ENCODE peak calls at places on chromosomes 7 and 10, in six cellular contexts. P is CD8-positive, alpha-beta T cell; Z is mammary epithelial cell; O is cardiac muscle cell; E is stomach; Y is kidney. X is an unnamed sample.
A peak's percentile ranks its signal among the peaks of the same experiment; 100 is the strongest.

GRCh38 chr10:114879541-114880158 is 58.1 kb downstream of the FHIP2A start:
- DNase-seq in P (peak; percentile 4), Z (no peak), O (peak; percentile 52), E (no peak), Y (no peak), X (no peak)

GRCh38 chr10:71638087-71638576 is 81.4 kb downstream of the C10orf105 start:
- DNase-seq in P (no peak), Z (no peak), O (no peak), E (peak; percentile 49), Y (no peak), X (no peak)

GRCh38 chr10:62426600-62426999 is 52.4 kb downstream of the ZNF365 start:
- DNase-seq in P (no peak), Z (no peak), O (no peak), E (no peak), Y (no peak), X (no peak)

GRCh38 chr10:29427667-29428066 is 138.8 kb downstream of the LYZL1 start:
- DNase-seq in P (no peak), Z (no peak), O (no peak), E (no peak), Y (no peak), X (no peak)

GRCh38 chr7:92964156-92964555 is 127.8 kb upstream of the CDK6 start:
- DNase-seq in P (no peak), Z (no peak), O (no peak), E (no peak), Y (no peak), X (no peak)

GRCh38 chr10:130127612-130128607 is 8.3 kb upstream of the GLRX3 start:
- DNase-seq in P (peak; percentile 34), Z (peak; percentile 66), O (peak; percentile 79), E (peak; percentile 57), Y (no peak), X (peak; percentile 47)

GRCh38 chr7:17939111-17939669 is 1.1 kb downstream of the SNX13 start:
- DNase-seq in P (no peak), Z (peak; percentile 66), O (no peak), E (no peak), Y (no peak), X (no peak)

GRCh38 chr7:101804642-101805401 is 12.6 kb upstream of the CUX1 start:
- DNase-seq in P (no peak), Z (peak; percentile 32), O (no peak), E (peak; percentile 30), Y (no peak), X (no peak)

GRCh38 chr7:73442903-73443542 is 9.4 kb downstream of the FZD9 start:
- DNase-seq in P (no peak), Z (no peak), O (no peak), E (peak; percentile 24), Y (no peak), X (no peak)

GRCh38 chr10:113329121-113329596 is 223.7 kb upstream of the HABP2 start:
- DNase-seq in P (no peak), Z (peak; percentile 27), O (no peak), E (no peak), Y (no peak), X (no peak)

GRCh38 chr7:55177589-55178261 is 158.9 kb downstream of the EGFR start:
- DNase-seq in P (no peak), Z (no peak), O (no peak), E (peak; percentile 70), Y (peak; percentile 82), X (no peak)

GRCh38 chr7:45400680-45401079 is 173.5 kb upstream of the ADCY1 start:
- DNase-seq in P (no peak), Z (peak; percentile 79), O (no peak), E (no peak), Y (no peak), X (no peak)

GRCh38 chr10:132678436-132679216 is 107.3 kb downstream of the NKX6-2 start:
- DNase-seq in P (no peak), Z (no peak), O (no peak), E (no peak), Y (peak; percentile 51), X (no peak)

GRCh38 chr10:116237260-116237659 is 35.7 kb downstream of the GFRA1 start:
- DNase-seq in P (no peak), Z (no peak), O (no peak), E (no peak), Y (no peak), X (no peak)

GRCh38 chr10:99374526-99374925 is 45.4 kb downstream of the CNNM1 start:
- DNase-seq in P (no peak), Z (no peak), O (no peak), E (no peak), Y (no peak), X (no peak)

GRCh38 chr7:56079450-56080185 is 13.1 kb downstream of the PHKG1 start:
- DNase-seq in P (no peak), Z (no peak), O (peak; percentile 30), E (peak; percentile 78), Y (peak; percentile 94), X (no peak)

GRCh38 chr10:125216897-125217296 is 56.5 kb upstream of the CTBP2 start:
- DNase-seq in P (no peak), Z (no peak), O (no peak), E (no peak), Y (no peak), X (no peak)

GRCh38 chr10:42769653-42770052 is 12.9 kb upstream of the BMS1 start:
- DNase-seq in P (no peak), Z (no peak), O (no peak), E (no peak), Y (no peak), X (no peak)

DNA sequence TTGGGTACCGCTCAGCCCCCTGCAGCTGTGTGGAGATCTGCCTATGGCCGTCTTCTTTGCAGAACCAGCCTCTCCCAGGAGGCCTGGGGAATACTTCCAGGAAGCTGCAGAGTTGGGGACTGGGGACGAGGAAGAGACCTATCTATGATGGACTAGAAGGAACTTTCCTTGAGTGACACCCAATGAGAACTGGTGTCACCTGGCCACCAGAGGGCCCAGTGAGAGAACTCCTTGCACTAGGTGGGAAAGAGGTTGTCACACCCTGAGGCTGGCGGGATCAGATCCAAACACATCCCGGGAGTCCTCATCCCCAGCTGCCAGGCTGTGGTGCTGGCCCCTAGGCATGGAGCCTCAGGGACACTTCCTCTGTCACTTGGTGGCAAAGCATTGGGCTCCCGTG is 4.9 kb upstream of the GRID2IP start:
- DNase-seq in P (no peak), Z (no peak), O (no peak), E (peak; percentile 27), Y (no peak), X (no peak)
- TF ChIP-seq CTCF in P (no peak), Z (no peak), O (no peak), E (no peak), Y (no peak), X (no peak)

DNA sequence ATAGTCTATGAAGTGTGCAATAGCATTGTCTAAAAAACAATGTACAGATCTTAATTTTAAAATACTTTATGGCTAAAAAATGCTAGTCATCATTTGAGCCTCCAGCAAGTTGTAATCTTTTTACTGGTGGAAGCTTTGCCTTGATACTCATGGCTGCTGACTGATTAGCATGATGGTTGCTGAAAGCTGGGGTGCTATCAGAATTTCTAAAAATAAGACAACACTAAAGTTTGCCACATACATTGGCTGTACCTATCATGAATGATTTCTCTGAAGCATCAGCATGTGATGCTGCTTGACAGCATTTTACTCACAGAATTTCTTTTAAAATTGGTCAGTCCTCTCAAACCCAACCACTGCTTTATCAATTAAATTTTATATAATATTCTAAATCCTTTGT is 101.5 kb upstream of the TMEM168 start:
- DNase-seq in P (no peak), Z (no peak), O (peak; percentile 7), E (no peak), Y (no peak), X (no peak)
- TF ChIP-seq CTCF in P (no peak), Z (no peak), O (no peak), E (no peak), Y (no peak), X (no peak)

GRCh38 chr10:111990734-111991133 is 192.8 kb downstream of the GPAM start:
- DNase-seq in P (no peak), Z (no peak), O (no peak), E (no peak), Y (no peak), X (no peak)
- TF ChIP-seq CTCF in P (no peak), Z (no peak), O (no peak), E (no peak), Y (no peak), X (peak; percentile 37)

GRCh38 chr10:102114861-102115618 is 5.1 kb downstream of the LDB1 start:
- DNase-seq in P (peak; percentile 80), Z (peak; percentile 85), O (peak; percentile 93), E (peak; percentile 92), Y (peak; percentile 96), X (peak; percentile 50)

GRCh38 chr10:102113261-102113955 is 6.8 kb downstream of the LDB1 start:
- DNase-seq in P (no peak), Z (peak; percentile 81), O (no peak), E (no peak), Y (no peak), X (no peak)

GRCh38 chr10:102111276-102111675 is 8.9 kb downstream of the LDB1 start:
- DNase-seq in P (no peak), Z (no peak), O (no peak), E (no peak), Y (no peak), X (no peak)

GRCh38 chr10:102113956-102114857 is 6.0 kb downstream of the LDB1 start:
- DNase-seq in P (no peak), Z (peak; percentile 31), O (peak; percentile 34), E (peak; percentile 33), Y (peak; percentile 78), X (no peak)

GRCh38 chr10:102112210-102112817 is 7.9 kb downstream of the LDB1 start:
- DNase-seq in P (no peak), Z (no peak), O (no peak), E (no peak), Y (no peak), X (no peak)
- TF ChIP-seq CTCF in P (no peak), Z (no peak), O (peak; percentile 31), E (no peak), Y (no peak), X (peak; percentile 18)

GRCh38 chr10:59724098-59724938 is 14.7 kb upstream of the SLC16A9 start:
- DNase-seq in P (no peak), Z (no peak), O (no peak), E (no peak), Y (no peak), X (no peak)

GRCh38 chr10:59720377-59720776 is 10.7 kb upstream of the SLC16A9 start:
- DNase-seq in P (no peak), Z (no peak), O (no peak), E (no peak), Y (no peak), X (no peak)

GRCh38 chr10:59718246-59718645 is 8.6 kb upstream of the SLC16A9 start:
- DNase-seq in P (no peak), Z (no peak), O (no peak), E (no peak), Y (no peak), X (peak; percentile 28)

DNA sequence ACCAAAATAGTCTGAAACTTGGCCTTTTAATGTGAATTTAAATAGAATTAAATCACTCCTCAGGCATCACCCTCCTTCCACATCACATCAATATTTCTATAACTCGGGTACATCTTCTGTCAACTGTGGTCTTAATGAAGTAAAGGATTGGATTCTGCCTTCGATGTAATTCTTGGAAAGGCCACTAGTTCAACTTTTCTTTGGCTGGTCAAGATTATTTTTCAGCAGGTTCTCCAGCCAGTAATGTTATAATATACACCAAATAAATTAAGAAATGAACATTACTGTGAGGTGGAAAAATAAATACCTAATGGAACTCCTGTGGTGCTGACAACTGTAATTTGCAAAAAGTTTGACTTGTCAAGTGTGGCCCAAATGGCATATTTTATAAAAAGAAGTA is 9.7 kb upstream of the SLC16A9 start:
- DNase-seq in P (no peak), Z (no peak), O (no peak), E (no peak), Y (no peak), X (no peak)
- TF ChIP-seq CTCF in P (no peak), Z (no peak), O (no peak), E (no peak), Y (no peak), X (no peak)

GRCh38 chr10:123535386-123535785 is 130.8 kb upstream of the GPR26 start:
- DNase-seq in P (no peak), Z (no peak), O (no peak), E (no peak), Y (no peak), X (no peak)
- TF ChIP-seq CTCF in P (no peak), Z (no peak), O (no peak), E (no peak), Y (no peak), X (no peak)